ENCODE peak calls at places on chromosome 6, in nine cellular contexts. V is breast epithelium, U is sigmoid colon, C is endothelial cell of umbilical vein, Q is spleen, H is prostate gland, M is suprapubic skin, R is GM23338, F is HepG2. N is an unnamed sample. For H3K36me3, the result is how much of the 10 kb centered on the place peaks cover.

GRCh38 chr6:101018157-101018556 is 137.0 kb upstream of the ASCC3 start:
- DNase-seq in Q (no peak), C (no peak), F (no peak), V (no peak), H (no peak), U (no peak), M (no peak), R (no peak), N (no peak)

GRCh38 chr6:144353871-144354314 is 68.8 kb downstream of the UTRN start:
- DNase-seq in M (no peak), C (no peak), U (no peak), H (no peak), Q (no peak), R (no peak), V (no peak), F (no peak), N (no peak)

GRCh38 chr6:137413482-137413881 is 80.7 kb downstream of the OLIG3 start:
- DNase-seq in C (no peak), U (no peak), H (no peak), F (peak), R (no peak), M (no peak), Q (no peak), V (no peak), N (no peak)

GRCh38 chr6:28922841-28923317 is 906 bp downstream of the TRIM27 start:
- DNase-seq in R (peak), F (no peak), V (no peak), Q (no peak), U (no peak), C (peak), H (peak), M (no peak), N (peak)

GRCh38 chr6:16488813-16489212 is 250.4 kb downstream of the GMPR start:
- DNase-seq in V (no peak), H (no peak), M (no peak), U (no peak), F (no peak), Q (no peak), R (no peak), C (no peak), N (no peak)

GRCh38 chr6:2157441-2158127 is 87.8 kb downstream of the GMDS start:
- DNase-seq in Q (no peak), C (peak), F (peak), R (no peak), M (no peak), V (no peak), U (no peak), H (no peak), N (no peak)

GRCh38 chr6:7052441-7052936 is 55.3 kb upstream of the RREB1 start:
- DNase-seq in U (peak), F (no peak), H (no peak), R (peak), V (no peak), Q (peak), M (peak), C (no peak), N (peak)

GRCh38 chr6:24935753-24936152 is at the start of gene RIPOR2:
- DNase-seq in V (no peak), H (no peak), M (no peak), C (no peak), U (no peak), F (no peak), Q (peak), R (peak), N (peak)

GRCh38 chr6:16130932-16131387 is 2.1 kb downstream of the MYLIP start:
- DNase-seq in C (peak), R (peak), V (peak), F (peak), H (peak), M (no peak), U (no peak), Q (no peak), N (peak)

GRCh38 chr6:41664271-41664670 is 26.0 kb downstream of the MDFI start:
- DNase-seq in C (no peak), V (no peak), F (no peak), M (no peak), U (no peak), Q (no peak), H (no peak), R (no peak), N (no peak)

GRCh38 chr6:37882724-37883413 is 63.3 kb downstream of the ZFAND3 start:
- DNase-seq in C (no peak), M (no peak), U (no peak), R (no peak), V (no peak), Q (no peak), F (peak), H (no peak), N (no peak)

GRCh38 chr6:167533851-167534250 is 209.0 kb downstream of the TTLL2 start:
- DNase-seq in H (no peak), F (no peak), M (no peak), U (no peak), R (no peak), V (no peak), C (no peak), Q (no peak), N (no peak)

GRCh38 chr6:4036581-4036980 is 42.4 kb downstream of the FAM217A start:
- DNase-seq in U (no peak), V (no peak), F (no peak), H (no peak), C (no peak), M (no peak), Q (no peak), R (no peak), N (no peak)

GRCh38 chr6:77620290-77620882 is 32.5 kb upstream of the MEI4 start:
- DNase-seq in C (peak), M (no peak), R (peak), U (no peak), V (no peak), F (peak), H (no peak), Q (no peak), N (no peak)

GRCh38 chr6:159043986-159044385 is 805 bp downstream of the TAGAP start:
- DNase-seq in R (no peak), V (no peak), M (no peak), F (no peak), Q (no peak), H (no peak), U (no peak), C (no peak), N (no peak)

GRCh38 chr6:79868098-79868722 is 79.1 kb downstream of the ELOVL4 start:
- DNase-seq in F (peak), V (no peak), R (peak), U (no peak), C (peak), M (no peak), Q (no peak), H (peak), N (no peak)

GRCh38 chr6:143698759-143699750 is 21.3 kb downstream of the PHACTR2 start:
- DNase-seq in V (no peak), M (no peak), U (no peak), F (peak), Q (no peak), R (peak), C (no peak), H (no peak), N (no peak)

GRCh38 chr6:41284726-41285125 is 1.8 kb downstream of the TREM1 start:
- DNase-seq in F (no peak), C (no peak), H (no peak), U (no peak), R (no peak), V (no peak), Q (no peak), M (no peak), N (peak)

GRCh38 chr6:144066255-144066654 is 29.1 kb downstream of the SF3B5 start:
- DNase-seq in F (no peak), C (no peak), V (no peak), U (no peak), H (no peak), R (no peak), M (no peak), Q (no peak), N (no peak)

GRCh38 chr6:121522265-121522664 is 86.8 kb downstream of the GJA1 start:
- DNase-seq in H (peak), U (no peak), Q (no peak), R (no peak), V (no peak), F (no peak), M (no peak), C (peak), N (no peak)

GRCh38 chr6:162100091-162100490 is 627.5 kb downstream of the PRKN start:
- DNase-seq in R (no peak), C (no peak), F (no peak), H (no peak), Q (no peak), M (no peak), U (no peak), V (no peak), N (no peak)

GRCh38 chr6:111534366-111534765 is 51.3 kb upstream of the REV3L start:
- DNase-seq in R (no peak), C (peak), F (no peak), U (peak), V (peak), Q (no peak), H (peak), M (no peak), N (peak)
- TF ChIP-seq POLR2AphosphoS5 in R (no peak), C (no peak), F (no peak), U (no peak), V (peak), Q (no peak), H (no peak), M (no peak), N (no peak)

GRCh38 chr6:151254451-151255081 is 14.8 kb downstream of the AKAP12 start:
- DNase-seq in Q (no peak), U (no peak), C (peak), F (no peak), M (no peak), H (no peak), R (peak), V (no peak), N (no peak)
- H3K36me3 ChIP-seq in Q (under half), U (under half), C (under half), F (under half), M (under half), H (under half), R (under half), V (under half), N (under half)

GRCh38 chr6:34143884-34144580 is 1.9 kb downstream of the GRM4 start:
- DNase-seq in C (peak), M (no peak), V (no peak), R (peak), U (no peak), Q (peak), F (peak), H (no peak), N (peak)
- TF ChIP-seq POLR2AphosphoS5 in C (no peak), M (no peak), V (no peak), R (no peak), U (no peak), Q (no peak), F (no peak), H (no peak), N (no peak)

DNA sequence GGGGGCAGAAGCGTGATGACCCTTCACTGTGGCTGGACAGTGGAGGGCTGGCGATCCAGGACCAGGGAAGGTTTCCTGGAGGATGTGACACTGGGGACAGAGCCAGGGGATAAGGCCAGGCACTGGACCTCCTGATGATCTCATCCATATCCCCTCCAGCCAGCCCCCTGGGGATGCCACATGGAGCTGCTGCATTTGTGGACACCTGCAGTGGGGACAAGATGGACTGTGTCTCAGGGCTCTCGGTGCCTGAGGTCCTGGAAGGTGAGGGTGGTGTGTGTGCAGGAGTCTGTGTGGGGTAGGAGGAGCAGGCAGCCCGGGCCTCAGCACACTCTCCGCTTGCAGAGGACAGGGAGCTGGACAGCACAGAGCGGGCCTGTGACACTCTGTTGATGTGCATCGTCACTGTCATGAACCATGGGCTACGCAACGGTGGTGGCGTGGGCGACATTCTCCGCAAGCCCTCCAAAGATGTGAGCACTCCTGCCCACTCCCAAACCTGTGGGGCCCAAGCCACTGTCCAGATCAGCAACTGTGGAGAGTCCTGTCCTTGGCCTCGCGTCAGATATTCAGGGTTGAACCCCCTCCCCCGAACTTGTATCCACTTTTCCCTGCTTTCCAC is 19.9 kb downstream of the UQCC2 start:
- DNase-seq in V (no peak), R (no peak), H (no peak), C (no peak), U (no peak), M (no peak), Q (no peak), F (no peak), N (no peak)
- H3K36me3 ChIP-seq in V (under half), R (under half), H (under half), C (under half), U (under half), M (half or more), Q (under half), F (under half), N (half or more)

DNA sequence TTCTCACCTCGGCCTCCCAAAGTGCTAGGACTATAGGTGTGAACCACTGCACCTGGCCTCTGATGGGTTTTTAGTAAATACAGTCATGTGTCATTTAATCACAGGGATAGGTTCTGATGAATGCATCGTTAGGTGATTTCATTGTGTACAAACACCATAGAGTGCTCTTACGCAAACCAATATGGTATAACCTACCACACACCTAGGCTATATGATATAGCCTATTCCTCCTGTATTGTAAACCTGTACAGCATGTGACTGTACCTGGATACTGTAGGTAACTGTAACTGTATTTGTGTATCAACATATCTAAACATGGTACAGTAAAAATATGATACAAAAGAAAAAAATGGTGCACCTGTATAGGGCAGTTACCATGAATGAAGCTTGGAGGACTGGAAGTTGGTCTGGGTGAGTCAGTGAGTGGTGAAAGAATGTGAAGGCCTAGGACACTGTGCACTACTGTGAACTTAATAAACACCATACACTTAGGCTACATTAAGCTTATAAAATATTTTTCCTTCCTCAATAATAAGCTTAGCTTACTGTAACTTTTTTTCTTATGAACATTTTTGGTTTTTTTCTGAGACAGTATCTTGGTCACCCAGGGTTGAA is 10.0 kb downstream of the BICRAL start:
- DNase-seq in F (no peak), C (no peak), M (no peak), R (no peak), Q (no peak), V (no peak), H (no peak), U (no peak), N (no peak)
- TF ChIP-seq POLR2AphosphoS5 in F (no peak), C (no peak), M (no peak), R (no peak), Q (no peak), V (no peak), H (no peak), U (no peak), N (no peak)